ENCODE peak calls at places on chromosomes 16 and 17, in nine cellular contexts. One of them, this sample, is unnamed.

GRCh38 chr16:56848955-56849689 is 15.9 kb upstream of the SLC12A3 start:
- DNase-seq in PC-9: peak; percentile 19
- DNase-seq in SK-N-SH: no peak
- DNase-seq in tibial artery: peak; percentile 48
- DNase-seq in cardiac muscle cell: peak; percentile 69
- DNase-seq in H1: no peak
- DNase-seq in mammary epithelial cell: peak; percentile 62
- DNase-seq in lung: no peak
- DNase-seq in endothelial cell of umbilical vein: peak; percentile 57
- DNase-seq in this sample: no peak

GRCh38 chr17:19237389-19238166 is 412 bp downstream of the EPN2 start:
- DNase-seq in H1: peak; percentile 84
- DNase-seq in SK-N-SH: peak; percentile 78
- DNase-seq in cardiac muscle cell: no peak
- DNase-seq in PC-9: no peak
- DNase-seq in mammary epithelial cell: peak; percentile 26
- DNase-seq in lung: peak; percentile 33
- DNase-seq in endothelial cell of umbilical vein: peak; percentile 51
- DNase-seq in tibial artery: peak; percentile 74
- DNase-seq in this sample: no peak

GRCh38 chr17:36602924-36603384 is 1.6 kb downstream of the MRM1 start:
- DNase-seq in cardiac muscle cell: peak; percentile 76
- DNase-seq in endothelial cell of umbilical vein: peak; percentile 69
- DNase-seq in PC-9: peak; percentile 49
- DNase-seq in lung: peak; percentile 57
- DNase-seq in H1: peak; percentile 79
- DNase-seq in SK-N-SH: peak; percentile 88
- DNase-seq in mammary epithelial cell: peak; percentile 44
- DNase-seq in tibial artery: no peak
- DNase-seq in this sample: peak; percentile 29

GRCh38 chr17:81522491-81523125 is 5.6 kb upstream of the FSCN2 start:
- DNase-seq in tibial artery: no peak
- DNase-seq in PC-9: no peak
- DNase-seq in mammary epithelial cell: no peak
- DNase-seq in endothelial cell of umbilical vein: no peak
- DNase-seq in H1: no peak
- DNase-seq in lung: no peak
- DNase-seq in SK-N-SH: no peak
- DNase-seq in cardiac muscle cell: no peak
- DNase-seq in this sample: no peak

GRCh38 chr16:11949527-11949926 is 7.7 kb upstream of the NPIPB2 start:
- DNase-seq in H1: peak; percentile 56
- DNase-seq in lung: peak; percentile 54
- DNase-seq in endothelial cell of umbilical vein: peak; percentile 21
- DNase-seq in mammary epithelial cell: peak; percentile 18
- DNase-seq in cardiac muscle cell: peak; percentile 46
- DNase-seq in PC-9: peak; percentile 53
- DNase-seq in tibial artery: no peak
- DNase-seq in SK-N-SH: peak; percentile 68
- DNase-seq in this sample: no peak

GRCh38 chr16:86818701-86819522 is 240.6 kb downstream of the FOXL1 start:
- DNase-seq in lung: no peak
- DNase-seq in SK-N-SH: no peak
- DNase-seq in PC-9: no peak
- DNase-seq in H1: no peak
- DNase-seq in tibial artery: no peak
- DNase-seq in mammary epithelial cell: no peak
- DNase-seq in endothelial cell of umbilical vein: peak; percentile 80
- DNase-seq in cardiac muscle cell: peak; percentile 27
- DNase-seq in this sample: no peak

GRCh38 chr17:41625602-41626001 is 1.2 kb upstream of the KRT17 start:
- DNase-seq in mammary epithelial cell: peak; percentile 93
- DNase-seq in tibial artery: peak; percentile 79
- DNase-seq in PC-9: peak; percentile 90
- DNase-seq in H1: no peak
- DNase-seq in SK-N-SH: no peak
- DNase-seq in cardiac muscle cell: peak; percentile 42
- DNase-seq in endothelial cell of umbilical vein: no peak
- DNase-seq in lung: no peak
- DNase-seq in this sample: no peak

GRCh38 chr17:69235338-69236058 is 6.9 kb upstream of the ABCA10 start:
- DNase-seq in tibial artery: peak; percentile 83
- DNase-seq in lung: peak; percentile 81
- DNase-seq in PC-9: peak; percentile 76
- DNase-seq in cardiac muscle cell: peak; percentile 95
- DNase-seq in mammary epithelial cell: peak; percentile 67
- DNase-seq in H1: peak; percentile 91
- DNase-seq in endothelial cell of umbilical vein: peak; percentile 90
- DNase-seq in SK-N-SH: peak; percentile 61
- DNase-seq in this sample: peak; percentile 51

GRCh38 chr17:27760069-27760885 is 40.1 kb downstream of the NOS2 start:
- DNase-seq in SK-N-SH: peak; percentile 77
- DNase-seq in lung: peak; percentile 55
- DNase-seq in tibial artery: peak; percentile 75
- DNase-seq in cardiac muscle cell: peak; percentile 48
- DNase-seq in mammary epithelial cell: peak; percentile 19
- DNase-seq in PC-9: peak; percentile 63
- DNase-seq in H1: peak; percentile 96
- DNase-seq in endothelial cell of umbilical vein: peak; percentile 38
- DNase-seq in this sample: no peak

GRCh38 chr17:39872700-39873099 is 4.7 kb downstream of the ZPBP2 start:
- DNase-seq in PC-9: no peak
- DNase-seq in mammary epithelial cell: peak; percentile 32
- DNase-seq in SK-N-SH: no peak
- DNase-seq in H1: no peak
- DNase-seq in endothelial cell of umbilical vein: peak; percentile 19
- DNase-seq in lung: no peak
- DNase-seq in tibial artery: no peak
- DNase-seq in cardiac muscle cell: peak; percentile 39
- DNase-seq in this sample: peak; percentile 11

GRCh38 chr16:49352923-49353322 is 20.7 kb upstream of the C16orf78 start:
- DNase-seq in tibial artery: no peak
- DNase-seq in H1: peak; percentile 67
- DNase-seq in cardiac muscle cell: peak; percentile 11
- DNase-seq in SK-N-SH: peak; percentile 46
- DNase-seq in PC-9: no peak
- DNase-seq in mammary epithelial cell: no peak
- DNase-seq in lung: no peak
- DNase-seq in endothelial cell of umbilical vein: no peak
- DNase-seq in this sample: no peak

GRCh38 chr17:81717049-81717765 is 5.1 kb downstream of the SLC25A10 start:
- DNase-seq in PC-9: no peak
- DNase-seq in cardiac muscle cell: no peak
- DNase-seq in SK-N-SH: no peak
- DNase-seq in lung: no peak
- DNase-seq in mammary epithelial cell: no peak
- DNase-seq in H1: no peak
- DNase-seq in tibial artery: no peak
- DNase-seq in endothelial cell of umbilical vein: no peak
- DNase-seq in this sample: no peak

GRCh38 chr16:75099738-75100615 is 16.6 kb downstream of the LDHD start:
- DNase-seq in lung: no peak
- DNase-seq in SK-N-SH: peak; percentile 29
- DNase-seq in H1: no peak
- DNase-seq in endothelial cell of umbilical vein: peak; percentile 39
- DNase-seq in PC-9: no peak
- DNase-seq in cardiac muscle cell: no peak
- DNase-seq in tibial artery: no peak
- DNase-seq in mammary epithelial cell: no peak
- DNase-seq in this sample: no peak

GRCh38 chr17:17186551-17187505 is 19.3 kb downstream of the PLD6 start:
- DNase-seq in mammary epithelial cell: no peak
- DNase-seq in H1: no peak
- DNase-seq in SK-N-SH: peak; percentile 52
- DNase-seq in lung: no peak
- DNase-seq in tibial artery: no peak
- DNase-seq in PC-9: no peak
- DNase-seq in cardiac muscle cell: peak; percentile 29
- DNase-seq in endothelial cell of umbilical vein: no peak
- DNase-seq in this sample: no peak

GRCh38 chr17:58278661-58279015 is 2.1 kb downstream of the MPO start:
- DNase-seq in cardiac muscle cell: no peak
- DNase-seq in tibial artery: no peak
- DNase-seq in endothelial cell of umbilical vein: peak; percentile 21
- DNase-seq in mammary epithelial cell: no peak
- DNase-seq in lung: no peak
- DNase-seq in SK-N-SH: peak; percentile 58
- DNase-seq in PC-9: no peak
- DNase-seq in H1: no peak
- DNase-seq in this sample: no peak

GRCh38 chr16:70685938-70686375 is at the start of gene MTSS2:
- DNase-seq in cardiac muscle cell: peak; percentile 91
- DNase-seq in endothelial cell of umbilical vein: peak; percentile 89
- DNase-seq in lung: peak; percentile 83
- DNase-seq in mammary epithelial cell: peak; percentile 59
- DNase-seq in SK-N-SH: peak; percentile 97
- DNase-seq in PC-9: peak; percentile 82
- DNase-seq in H1: peak; percentile 83
- DNase-seq in tibial artery: peak; percentile 95
- DNase-seq in this sample: peak; percentile 68

GRCh38 chr16:3520861-3521260 is 20.1 kb downstream of the CLUAP1 start:
- DNase-seq in mammary epithelial cell: no peak
- DNase-seq in tibial artery: peak; percentile 52
- DNase-seq in cardiac muscle cell: no peak
- DNase-seq in lung: no peak
- DNase-seq in SK-N-SH: no peak
- DNase-seq in H1: no peak
- DNase-seq in endothelial cell of umbilical vein: no peak
- DNase-seq in PC-9: no peak
- DNase-seq in this sample: no peak

GRCh38 chr17:38357488-38358123 is 6.0 kb downstream of the SOCS7 start:
- DNase-seq in SK-N-SH: peak; percentile 52
- DNase-seq in lung: no peak
- DNase-seq in endothelial cell of umbilical vein: peak; percentile 32
- DNase-seq in H1: no peak
- DNase-seq in tibial artery: no peak
- DNase-seq in mammary epithelial cell: no peak
- DNase-seq in cardiac muscle cell: no peak
- DNase-seq in PC-9: no peak
- DNase-seq in this sample: no peak

GRCh38 chr17:66841328-66841727 is 6.4 kb downstream of the CACNG5 start:
- DNase-seq in lung: no peak
- DNase-seq in SK-N-SH: no peak
- DNase-seq in endothelial cell of umbilical vein: no peak
- DNase-seq in cardiac muscle cell: no peak
- DNase-seq in tibial artery: no peak
- DNase-seq in PC-9: no peak
- DNase-seq in mammary epithelial cell: no peak
- DNase-seq in H1: no peak
- DNase-seq in this sample: no peak

GRCh38 chr17:49021095-49021767 is 24.0 kb downstream of the IGF2BP1 start:
- DNase-seq in tibial artery: peak; percentile 29
- DNase-seq in H1: peak; percentile 54
- DNase-seq in cardiac muscle cell: peak; percentile 36
- DNase-seq in mammary epithelial cell: no peak
- DNase-seq in PC-9: no peak
- DNase-seq in endothelial cell of umbilical vein: peak; percentile 13
- DNase-seq in lung: no peak
- DNase-seq in SK-N-SH: no peak
- DNase-seq in this sample: no peak

GRCh38 chr17:1736348-1737281 is 6.1 kb upstream of the SERPINF2 start:
- DNase-seq in SK-N-SH: peak; percentile 43
- DNase-seq in H1: no peak
- DNase-seq in tibial artery: peak; percentile 66
- DNase-seq in PC-9: no peak
- DNase-seq in endothelial cell of umbilical vein: no peak
- DNase-seq in lung: no peak
- DNase-seq in cardiac muscle cell: peak; percentile 93
- DNase-seq in mammary epithelial cell: peak; percentile 71
- DNase-seq in this sample: peak; percentile 32
- H3K4me3 ChIP-seq in SK-N-SH: no peak overlapping the region
- H3K4me3 ChIP-seq in H1: no peak overlapping the region
- H3K4me3 ChIP-seq in tibial artery: no peak overlapping the region
- H3K4me3 ChIP-seq in PC-9: no peak overlapping the region
- H3K4me3 ChIP-seq in endothelial cell of umbilical vein: no peak overlapping the region
- H3K4me3 ChIP-seq in lung: no peak overlapping the region
- H3K4me3 ChIP-seq in cardiac muscle cell: no peak overlapping the region
- H3K4me3 ChIP-seq in mammary epithelial cell: no peak overlapping the region
- H3K4me3 ChIP-seq in this sample: no peak overlapping the region

DNA sequence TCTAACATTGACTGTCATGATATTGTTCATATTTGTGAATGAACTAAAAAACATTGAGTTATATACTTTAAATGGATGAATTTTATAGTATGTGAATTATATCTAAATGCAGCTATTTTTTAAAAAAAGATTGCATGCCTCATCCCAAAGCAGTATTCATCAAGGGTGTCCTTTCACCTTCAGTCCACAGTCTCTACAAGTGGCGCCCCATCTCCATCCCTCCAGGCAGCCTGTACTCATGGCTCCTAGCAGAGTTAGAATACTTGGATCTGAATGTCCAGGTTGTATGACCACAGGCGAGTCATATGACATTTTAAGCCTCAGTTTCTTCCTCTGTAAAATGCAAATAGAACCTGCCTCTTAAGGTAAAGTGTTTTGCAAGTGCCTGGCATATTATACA is 69.8 kb downstream of the TMEM100 start:
- DNase-seq in mammary epithelial cell: no peak
- DNase-seq in tibial artery: no peak
- DNase-seq in H1: no peak
- DNase-seq in SK-N-SH: no peak
- DNase-seq in endothelial cell of umbilical vein: no peak
- DNase-seq in cardiac muscle cell: no peak
- DNase-seq in PC-9: no peak
- DNase-seq in lung: no peak
- DNase-seq in this sample: no peak
- TF ChIP-seq CTCF in mammary epithelial cell: no peak
- TF ChIP-seq CTCF in tibial artery: no peak
- TF ChIP-seq CTCF in H1: no peak
- TF ChIP-seq CTCF in SK-N-SH: no peak
- TF ChIP-seq CTCF in endothelial cell of umbilical vein: no peak
- TF ChIP-seq CTCF in cardiac muscle cell: no peak
- TF ChIP-seq CTCF in PC-9: peak; percentile 28
- TF ChIP-seq CTCF in lung: no peak
- TF ChIP-seq CTCF in this sample: no peak

GRCh38 chr16:35713762-35714650 is 2254.6 kb downstream of the TP53TG3F start:
- DNase-seq in SK-N-SH: no peak
- DNase-seq in H1: no peak
- DNase-seq in cardiac muscle cell: no peak
- DNase-seq in PC-9: no peak
- DNase-seq in endothelial cell of umbilical vein: no peak
- DNase-seq in lung: peak; percentile 13
- DNase-seq in mammary epithelial cell: no peak
- DNase-seq in tibial artery: no peak
- DNase-seq in this sample: no peak
- H3K9me3 ChIP-seq in SK-N-SH: no peaks in the 10 kb centered on the region
- H3K9me3 ChIP-seq in H1: peaks cover 53% of the 10 kb centered on the region
- H3K9me3 ChIP-seq in cardiac muscle cell: no peaks in the 10 kb centered on the region
- H3K9me3 ChIP-seq in PC-9: peaks cover 8% of the 10 kb centered on the region
- H3K9me3 ChIP-seq in endothelial cell of umbilical vein: no peaks in the 10 kb centered on the region
- H3K9me3 ChIP-seq in lung: peaks cover 6% of the 10 kb centered on the region
- H3K9me3 ChIP-seq in mammary epithelial cell: peaks cover 14% of the 10 kb centered on the region
- H3K9me3 ChIP-seq in tibial artery: no peaks in the 10 kb centered on the region
- H3K9me3 ChIP-seq in this sample: peaks cover 27% of the 10 kb centered on the region

DNA sequence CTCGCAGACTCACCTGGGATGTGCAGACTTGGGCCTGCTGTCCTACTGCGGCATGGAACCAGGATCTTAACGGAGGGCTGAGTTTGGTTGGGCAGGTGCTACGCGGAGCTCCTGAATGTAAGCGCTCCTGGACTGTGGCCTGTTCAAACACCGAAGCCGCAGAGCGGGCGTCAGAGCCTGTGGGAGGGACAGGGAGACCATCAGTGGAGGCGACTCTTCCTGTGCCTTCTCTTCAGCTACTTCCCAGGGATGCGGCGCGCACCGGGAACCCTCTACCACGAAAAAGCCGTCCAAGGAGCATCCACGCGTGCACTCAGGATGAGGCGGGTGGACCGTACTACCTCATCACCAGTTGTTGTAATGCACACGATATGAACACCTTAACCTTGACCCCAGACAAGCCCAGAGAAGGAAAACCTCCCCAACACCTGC is 2.0 kb downstream of the USP36 start:
- DNase-seq in lung: peak; percentile 32
- DNase-seq in H1: no peak
- DNase-seq in cardiac muscle cell: no peak
- DNase-seq in endothelial cell of umbilical vein: no peak
- DNase-seq in tibial artery: no peak
- DNase-seq in PC-9: no peak
- DNase-seq in mammary epithelial cell: no peak
- DNase-seq in SK-N-SH: no peak
- DNase-seq in this sample: no peak
- H3K4me3 ChIP-seq in lung: no peak overlapping the region
- H3K4me3 ChIP-seq in H1: no peak overlapping the region
- H3K4me3 ChIP-seq in cardiac muscle cell: no peak overlapping the region
- H3K4me3 ChIP-seq in endothelial cell of umbilical vein: no peak overlapping the region
- H3K4me3 ChIP-seq in tibial artery: peak overlapping the region; percentile 92
- H3K4me3 ChIP-seq in PC-9: peak overlapping the region; percentile 95
- H3K4me3 ChIP-seq in mammary epithelial cell: peak overlapping the region; percentile 76
- H3K4me3 ChIP-seq in SK-N-SH: no peak overlapping the region
- H3K4me3 ChIP-seq in this sample: peak overlapping the region; percentile 88